ENCODE peak calls at places on chromosomes 16 and 17, in four cellular contexts. F is activated CD8-positive, alpha-beta T cell treated with anti-CD3 and anti-CD28 coated beads for 36 hours; V is IMR-90; Z is foreskin fibroblast. H is an unnamed sample.
A peak's percentile ranks its signal among the peaks of the same experiment; 100 is the strongest.

GRCh38 chr17:17075037-17075755 is 32.9 kb downstream of the MPRIP start:
- DNase-seq in F (peak; percentile 39), V (peak; percentile 85), Z (peak; percentile 83), H (no peak)

GRCh38 chr16:79751785-79752184 is 151.2 kb upstream of the MAF start:
- DNase-seq in F (no peak), V (no peak), Z (no peak), H (no peak)

GRCh38 chr17:78435330-78436005 is 57.0 kb downstream of the PGS1 start:
- DNase-seq in V (no peak), Z (no peak), F (no peak), H (no peak)

GRCh38 chr17:1173456-1174370 is 6.1 kb downstream of the ABR start:
- DNase-seq in V (no peak), F (no peak), Z (no peak), H (no peak)

GRCh38 chr16:85422124-85422373 is 191.1 kb upstream of the GSE1 start:
- DNase-seq in V (no peak), Z (no peak), F (no peak), H (no peak)

GRCh38 chr16:30473231-30474061 is 904 bp downstream of the ITGAL start:
- DNase-seq in Z (no peak), V (no peak), F (peak; percentile 90), H (no peak)

GRCh38 chr17:48153711-48154642 is 46.4 kb downstream of the SNX11 start:
- DNase-seq in V (peak; percentile 54), Z (peak; percentile 19), F (peak; percentile 30), H (no peak)

GRCh38 chr17:61065263-61065773 is 334.3 kb upstream of the TBX2 start:
- DNase-seq in V (peak; percentile 36), Z (no peak), F (no peak), H (no peak)

GRCh38 chr16:65062736-65063583 is 58.9 kb downstream of the CDH11 start:
- DNase-seq in Z (no peak), V (peak; percentile 53), F (no peak), H (no peak)

GRCh38 chr17:7839199-7839889 is 5.3 kb downstream of the KDM6B start:
- DNase-seq in F (no peak), V (no peak), Z (no peak), H (no peak)

GRCh38 chr17:37676115-37676925 is 33.1 kb upstream of the DDX52 start:
- DNase-seq in V (peak; percentile 64), F (no peak), Z (peak; percentile 10), H (no peak)

GRCh38 chr17:76151896-76152454 is 10.9 kb upstream of the FOXJ1 start:
- DNase-seq in F (no peak), V (no peak), Z (no peak), H (no peak)

GRCh38 chr17:29061036-29061435 is 18.1 kb downstream of the PIPOX start:
- DNase-seq in V (no peak), F (no peak), Z (no peak), H (no peak)

GRCh38 chr17:73613947-73614655 is 30.1 kb downstream of the SDK2 start:
- DNase-seq in Z (no peak), V (no peak), F (no peak), H (no peak)

GRCh38 chr16:28188085-28188916 is 23.5 kb downstream of the XPO6 start:
- DNase-seq in V (peak; percentile 89), F (no peak), Z (no peak), H (no peak)

GRCh38 chr17:19753661-19754463 is 5.8 kb upstream of the ALDH3A1 start:
- DNase-seq in V (no peak), Z (no peak), F (no peak), H (no peak)

GRCh38 chr17:62674841-62675240 is 47.4 kb downstream of the MRC2 start:
- DNase-seq in F (no peak), V (no peak), Z (no peak), H (no peak)

GRCh38 chr16:8627456-8627855 is 6.0 kb downstream of the METTL22 start:
- DNase-seq in F (no peak), V (no peak), Z (no peak), H (no peak)

GRCh38 chr16:82452002-82452741 is 174.6 kb upstream of the CDH13 start:
- DNase-seq in V (no peak), Z (no peak), F (no peak), H (no peak)

GRCh38 chr17:21096874-21097273 is 29.9 kb upstream of the DHRS7B start:
- DNase-seq in Z (no peak), F (no peak), V (no peak), H (no peak)

GRCh38 chr16:53504161-53504663 is 1.2 kb upstream of the AKTIP start:
- DNase-seq in F (peak; percentile 36), Z (peak; percentile 40), V (peak; percentile 31), H (no peak)

GRCh38 chr16:57955572-57955971 is 15.4 kb downstream of the CNGB1 start:
- DNase-seq in V (no peak), Z (no peak), F (no peak), H (no peak)

GRCh38 chr16:68003031-68003430 is 3.7 kb upstream of the DPEP2 start:
- DNase-seq in V (peak; percentile 54), Z (peak; percentile 27), F (no peak), H (peak; percentile 19)

GRCh38 chr17:17537311-17538099 is 41.3 kb upstream of the RASD1 start:
- DNase-seq in V (peak; percentile 37), F (no peak), Z (no peak), H (no peak)

GRCh38 chr17:71846561-71846960 is 274.3 kb upstream of the SOX9 start:
- DNase-seq in F (no peak), V (no peak), Z (no peak), H (no peak)

GRCh38 chr16:10202650-10203049 is 20.4 kb upstream of the GRIN2A start:
- DNase-seq in Z (no peak), F (no peak), V (no peak), H (no peak)
- TF ChIP-seq CTCF in Z (no peak), F (no peak), V (no peak), H (no peak)

DNA sequence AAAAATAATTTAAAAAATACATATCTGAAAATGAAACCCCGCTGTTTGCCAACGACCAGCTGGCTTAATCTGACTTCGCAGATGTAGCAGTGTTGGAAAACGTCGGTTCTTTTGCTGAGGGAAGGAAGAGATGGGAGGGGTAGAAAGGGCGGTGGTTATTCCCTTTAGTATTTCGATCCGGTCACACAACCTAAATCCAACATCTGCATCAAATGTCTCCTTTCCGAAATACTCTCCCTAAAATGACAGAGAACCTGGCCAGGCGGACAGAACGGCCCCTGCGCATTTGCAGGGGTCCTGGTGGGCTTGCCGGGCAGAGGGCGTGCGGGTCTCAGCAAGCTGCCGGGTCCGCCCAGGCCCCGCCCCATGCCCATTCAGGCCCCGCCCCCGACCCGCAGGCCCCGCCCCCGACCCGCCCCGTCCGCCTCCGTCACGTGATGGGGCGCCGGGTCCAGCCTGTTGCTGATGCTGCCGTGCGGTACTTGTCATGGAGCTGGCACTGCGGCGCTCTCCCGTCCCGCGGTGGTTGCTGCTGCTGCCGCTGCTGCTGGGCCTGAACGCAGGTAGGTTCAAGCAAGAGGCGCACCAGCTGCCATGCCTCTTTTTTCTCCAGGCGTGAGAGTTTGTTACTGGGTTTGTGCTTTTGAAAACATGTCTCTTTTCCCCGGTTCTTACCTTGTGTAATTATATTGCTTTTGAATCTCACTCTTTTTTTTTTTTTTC is at the start of gene SCPEP1:
- DNase-seq in F (peak; percentile 82), V (peak; percentile 70), Z (peak; percentile 68), H (no peak)
- TF ChIP-seq CTCF in F (no peak), V (no peak), Z (no peak), H (no peak)

GRCh38 chr17:82917656-82918345 is 78.0 kb upstream of the ZNF750 start:
- DNase-seq in F (peak; percentile 63), V (peak; percentile 23), Z (no peak), H (no peak)
- TF ChIP-seq CTCF in F (peak; percentile 68), V (peak; percentile 36), Z (peak; percentile 41), H (peak; percentile 62)

GRCh38 chr16:3485821-3486505 is 9.3 kb downstream of the C16orf90 start:
- DNase-seq in F (no peak), Z (no peak), V (no peak), H (no peak)
- TF ChIP-seq CTCF in F (no peak), Z (no peak), V (no peak), H (no peak)